ENCODE peak calls at places on chromosomes 1 and 21, in seven cellular contexts. One of them, this sample, is unnamed.
A peak's percentile ranks its signal among the peaks of the same experiment; 100 is the strongest.

GRCh38 chr1:93594603-93594880 is 87.1 kb downstream of the BCAR3 start:
- DNase-seq in aorta: no peak
- DNase-seq in uterus: no peak
- DNase-seq in lower lobe of right lung: no peak
- DNase-seq in lung: no peak
- DNase-seq in fibroblast of lung: no peak
- DNase-seq in hepatocyte: no peak
- DNase-seq in this sample: no peak

GRCh38 chr1:41414716-41415306 is 53.6 kb downstream of the FOXO6 start:
- DNase-seq in aorta: no peak
- DNase-seq in uterus: no peak
- DNase-seq in lower lobe of right lung: no peak
- DNase-seq in lung: no peak
- DNase-seq in fibroblast of lung: no peak
- DNase-seq in hepatocyte: no peak
- DNase-seq in this sample: no peak

GRCh38 chr1:223748773-223749733 is 36.7 kb downstream of the CAPN2 start:
- DNase-seq in aorta: peak; percentile 90
- DNase-seq in uterus: peak; percentile 61
- DNase-seq in lower lobe of right lung: peak; percentile 83
- DNase-seq in lung: peak; percentile 53
- DNase-seq in fibroblast of lung: peak; percentile 46
- DNase-seq in hepatocyte: peak; percentile 84
- DNase-seq in this sample: peak; percentile 66

GRCh38 chr1:178768423-178768822 is 43.4 kb downstream of the RALGPS2 start:
- DNase-seq in aorta: no peak
- DNase-seq in uterus: no peak
- DNase-seq in lower lobe of right lung: no peak
- DNase-seq in lung: no peak
- DNase-seq in fibroblast of lung: peak; percentile 8
- DNase-seq in hepatocyte: no peak
- DNase-seq in this sample: no peak

GRCh38 chr21:21973806-21974205 is 975.6 kb downstream of the NCAM2 start:
- DNase-seq in aorta: no peak
- DNase-seq in uterus: no peak
- DNase-seq in lower lobe of right lung: no peak
- DNase-seq in lung: no peak
- DNase-seq in fibroblast of lung: no peak
- DNase-seq in hepatocyte: no peak
- DNase-seq in this sample: no peak

GRCh38 chr1:150763631-150764223 is 1.9 kb downstream of the CTSS start:
- DNase-seq in aorta: no peak
- DNase-seq in uterus: no peak
- DNase-seq in lower lobe of right lung: no peak
- DNase-seq in lung: no peak
- DNase-seq in fibroblast of lung: no peak
- DNase-seq in hepatocyte: no peak
- DNase-seq in this sample: no peak

GRCh38 chr1:182968846-182969734 is 16.1 kb upstream of the SHCBP1L start:
- DNase-seq in aorta: no peak
- DNase-seq in uterus: no peak
- DNase-seq in lower lobe of right lung: no peak
- DNase-seq in lung: no peak
- DNase-seq in fibroblast of lung: no peak
- DNase-seq in hepatocyte: peak; percentile 21
- DNase-seq in this sample: no peak

GRCh38 chr1:23555949-23556640 is 3.2 kb downstream of the ID3 start:
- DNase-seq in aorta: peak; percentile 78
- DNase-seq in uterus: no peak
- DNase-seq in lower lobe of right lung: no peak
- DNase-seq in lung: no peak
- DNase-seq in fibroblast of lung: peak; percentile 86
- DNase-seq in hepatocyte: peak; percentile 62
- DNase-seq in this sample: peak; percentile 28

GRCh38 chr1:210949039-210949438 is 184.9 kb downstream of the KCNH1 start:
- DNase-seq in aorta: no peak
- DNase-seq in uterus: no peak
- DNase-seq in lower lobe of right lung: no peak
- DNase-seq in lung: no peak
- DNase-seq in fibroblast of lung: no peak
- DNase-seq in hepatocyte: no peak
- DNase-seq in this sample: no peak

GRCh38 chr1:215473943-215474342 is 93.2 kb upstream of the KCTD3 start:
- DNase-seq in aorta: no peak
- DNase-seq in uterus: no peak
- DNase-seq in lower lobe of right lung: no peak
- DNase-seq in lung: no peak
- DNase-seq in fibroblast of lung: peak; percentile 61
- DNase-seq in hepatocyte: no peak
- DNase-seq in this sample: no peak

GRCh38 chr1:111097356-111098099 is 42.4 kb downstream of the DRAM2 start:
- DNase-seq in aorta: no peak
- DNase-seq in uterus: no peak
- DNase-seq in lower lobe of right lung: no peak
- DNase-seq in lung: no peak
- DNase-seq in fibroblast of lung: no peak
- DNase-seq in hepatocyte: no peak
- DNase-seq in this sample: no peak

GRCh38 chr1:92768915-92769314 is 16.0 kb downstream of the EVI5 start:
- DNase-seq in aorta: no peak
- DNase-seq in uterus: no peak
- DNase-seq in lower lobe of right lung: no peak
- DNase-seq in lung: no peak
- DNase-seq in fibroblast of lung: no peak
- DNase-seq in hepatocyte: no peak
- DNase-seq in this sample: no peak

GRCh38 chr1:107153033-107153432 is 12.2 kb downstream of the NTNG1 start:
- DNase-seq in aorta: no peak
- DNase-seq in uterus: no peak
- DNase-seq in lower lobe of right lung: no peak
- DNase-seq in lung: no peak
- DNase-seq in fibroblast of lung: peak; percentile 55
- DNase-seq in hepatocyte: no peak
- DNase-seq in this sample: no peak

GRCh38 chr1:48469616-48470500 is 2.1 kb downstream of the SPATA6 start:
- DNase-seq in aorta: no peak
- DNase-seq in uterus: peak; percentile 47
- DNase-seq in lower lobe of right lung: peak; percentile 76
- DNase-seq in lung: peak; percentile 63
- DNase-seq in fibroblast of lung: peak; percentile 79
- DNase-seq in hepatocyte: peak; percentile 20
- DNase-seq in this sample: peak; percentile 49

GRCh38 chr1:205491794-205492193 is 12.7 kb upstream of the CDK18 start:
- DNase-seq in aorta: no peak
- DNase-seq in uterus: no peak
- DNase-seq in lower lobe of right lung: no peak
- DNase-seq in lung: no peak
- DNase-seq in fibroblast of lung: no peak
- DNase-seq in hepatocyte: no peak
- DNase-seq in this sample: no peak

GRCh38 chr1:45629035-45629434 is 5.2 kb upstream of the CCDC17 start:
- DNase-seq in aorta: no peak
- DNase-seq in uterus: no peak
- DNase-seq in lower lobe of right lung: no peak
- DNase-seq in lung: no peak
- DNase-seq in fibroblast of lung: no peak
- DNase-seq in hepatocyte: no peak
- DNase-seq in this sample: no peak

GRCh38 chr1:162388615-162389014 is 7.1 kb downstream of the C1orf226 start:
- DNase-seq in aorta: no peak
- DNase-seq in uterus: no peak
- DNase-seq in lower lobe of right lung: no peak
- DNase-seq in lung: no peak
- DNase-seq in fibroblast of lung: no peak
- DNase-seq in hepatocyte: peak; percentile 42
- DNase-seq in this sample: no peak

GRCh38 chr1:75136921-75137641 is 2.9 kb downstream of the LHX8 start:
- DNase-seq in aorta: no peak
- DNase-seq in uterus: no peak
- DNase-seq in lower lobe of right lung: no peak
- DNase-seq in lung: no peak
- DNase-seq in fibroblast of lung: peak; percentile 6
- DNase-seq in hepatocyte: peak; percentile 29
- DNase-seq in this sample: no peak

GRCh38 chr1:241939798-241940197 is 17.8 kb upstream of the BECN2 start:
- DNase-seq in aorta: no peak
- DNase-seq in uterus: no peak
- DNase-seq in lower lobe of right lung: no peak
- DNase-seq in lung: no peak
- DNase-seq in fibroblast of lung: no peak
- DNase-seq in hepatocyte: no peak
- DNase-seq in this sample: no peak

GRCh38 chr1:78104322-78104721 is 58.6 kb downstream of the GIPC2 start:
- DNase-seq in aorta: no peak
- DNase-seq in uterus: no peak
- DNase-seq in lower lobe of right lung: no peak
- DNase-seq in lung: no peak
- DNase-seq in fibroblast of lung: peak; percentile 90
- DNase-seq in hepatocyte: no peak
- DNase-seq in this sample: no peak

GRCh38 chr1:244092293-244093264 is 41.5 kb downstream of the ZBTB18 start:
- DNase-seq in aorta: no peak
- DNase-seq in uterus: no peak
- DNase-seq in lower lobe of right lung: no peak
- DNase-seq in lung: no peak
- DNase-seq in fibroblast of lung: peak; percentile 89
- DNase-seq in hepatocyte: peak; percentile 42
- DNase-seq in this sample: peak; percentile 56
- H3K27ac ChIP-seq in aorta: no peak overlapping the region
- H3K27ac ChIP-seq in uterus: no peak overlapping the region
- H3K27ac ChIP-seq in lower lobe of right lung: no peak overlapping the region
- H3K27ac ChIP-seq in lung: no peak overlapping the region
- H3K27ac ChIP-seq in fibroblast of lung: no peak overlapping the region
- H3K27ac ChIP-seq in hepatocyte: peak overlapping the region; percentile 72
- H3K27ac ChIP-seq in this sample: peak overlapping the region; percentile 33

GRCh38 chr1:244137725-244138124 is 86.6 kb downstream of the ZBTB18 start:
- DNase-seq in aorta: no peak
- DNase-seq in uterus: no peak
- DNase-seq in lower lobe of right lung: no peak
- DNase-seq in lung: no peak
- DNase-seq in fibroblast of lung: peak; percentile 90
- DNase-seq in hepatocyte: no peak
- DNase-seq in this sample: no peak
- H3K27ac ChIP-seq in aorta: no peak overlapping the region
- H3K27ac ChIP-seq in uterus: no peak overlapping the region
- H3K27ac ChIP-seq in lower lobe of right lung: no peak overlapping the region
- H3K27ac ChIP-seq in lung: peak overlapping the region; percentile 46
- H3K27ac ChIP-seq in fibroblast of lung: no peak overlapping the region
- H3K27ac ChIP-seq in hepatocyte: no peak overlapping the region
- H3K27ac ChIP-seq in this sample: no peak overlapping the region

GRCh38 chr1:203645996-203646395 is 19.4 kb downstream of the ATP2B4 start:
- DNase-seq in aorta: no peak
- DNase-seq in uterus: no peak
- DNase-seq in lower lobe of right lung: no peak
- DNase-seq in lung: no peak
- DNase-seq in fibroblast of lung: peak; percentile 76
- DNase-seq in hepatocyte: no peak
- DNase-seq in this sample: no peak
- H3K27ac ChIP-seq in aorta: no peak overlapping the region
- H3K27ac ChIP-seq in uterus: peak overlapping the region; percentile 80
- H3K27ac ChIP-seq in lower lobe of right lung: no peak overlapping the region
- H3K27ac ChIP-seq in lung: no peak overlapping the region
- H3K27ac ChIP-seq in fibroblast of lung: peak overlapping the region; percentile 79
- H3K27ac ChIP-seq in hepatocyte: peak overlapping the region; percentile 33
- H3K27ac ChIP-seq in this sample: no peak overlapping the region

GRCh38 chr1:199851453-199851852 is 176.1 kb upstream of the NR5A2 start:
- DNase-seq in aorta: no peak
- DNase-seq in uterus: no peak
- DNase-seq in lower lobe of right lung: no peak
- DNase-seq in lung: no peak
- DNase-seq in fibroblast of lung: no peak
- DNase-seq in hepatocyte: peak; percentile 34
- DNase-seq in this sample: no peak
- H3K27ac ChIP-seq in aorta: no peak overlapping the region
- H3K27ac ChIP-seq in uterus: no peak overlapping the region
- H3K27ac ChIP-seq in lower lobe of right lung: no peak overlapping the region
- H3K27ac ChIP-seq in lung: no peak overlapping the region
- H3K27ac ChIP-seq in fibroblast of lung: no peak overlapping the region
- H3K27ac ChIP-seq in hepatocyte: peak overlapping the region; percentile 60
- H3K27ac ChIP-seq in this sample: no peak overlapping the region

GRCh38 chr1:55468438-55468837 is 253.3 kb upstream of the USP24 start:
- DNase-seq in aorta: no peak
- DNase-seq in uterus: no peak
- DNase-seq in lower lobe of right lung: no peak
- DNase-seq in lung: no peak
- DNase-seq in fibroblast of lung: no peak
- DNase-seq in hepatocyte: no peak
- DNase-seq in this sample: no peak
- H3K27ac ChIP-seq in aorta: no peak overlapping the region
- H3K27ac ChIP-seq in uterus: peak overlapping the region; percentile 10
- H3K27ac ChIP-seq in lower lobe of right lung: no peak overlapping the region
- H3K27ac ChIP-seq in lung: no peak overlapping the region
- H3K27ac ChIP-seq in fibroblast of lung: peak overlapping the region; percentile 17
- H3K27ac ChIP-seq in hepatocyte: peak overlapping the region; percentile 50
- H3K27ac ChIP-seq in this sample: no peak overlapping the region

GRCh38 chr1:244988521-244988920 is 124.2 kb upstream of the HNRNPU start:
- DNase-seq in aorta: no peak
- DNase-seq in uterus: no peak
- DNase-seq in lower lobe of right lung: no peak
- DNase-seq in lung: no peak
- DNase-seq in fibroblast of lung: no peak
- DNase-seq in hepatocyte: no peak
- DNase-seq in this sample: no peak

GRCh38 chr1:244995602-244996400 is 131.5 kb upstream of the HNRNPU start:
- DNase-seq in aorta: no peak
- DNase-seq in uterus: no peak
- DNase-seq in lower lobe of right lung: no peak
- DNase-seq in lung: no peak
- DNase-seq in fibroblast of lung: no peak
- DNase-seq in hepatocyte: no peak
- DNase-seq in this sample: no peak

GRCh38 chr1:244992833-244993232 is 128.5 kb upstream of the HNRNPU start:
- DNase-seq in aorta: no peak
- DNase-seq in uterus: no peak
- DNase-seq in lower lobe of right lung: no peak
- DNase-seq in lung: no peak
- DNase-seq in fibroblast of lung: no peak
- DNase-seq in hepatocyte: no peak
- DNase-seq in this sample: no peak

DNA sequence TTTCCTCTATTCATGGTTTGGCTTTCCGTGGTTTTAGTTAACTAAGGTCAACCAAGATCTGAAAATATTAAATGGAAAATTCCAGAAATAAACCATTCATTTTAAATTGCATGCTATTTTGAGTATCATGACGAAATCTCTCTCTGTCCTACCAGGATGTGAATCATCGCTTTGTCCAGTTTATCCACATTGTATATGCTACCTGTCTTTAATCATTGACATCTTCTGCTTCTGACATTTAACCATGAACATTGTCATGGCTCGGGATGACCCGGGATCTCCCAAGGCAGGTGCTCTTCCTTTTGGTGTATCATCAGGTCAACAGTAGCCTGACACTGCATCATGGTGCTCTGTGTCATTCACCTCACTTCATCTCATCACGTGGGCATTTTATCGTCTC is 125.5 kb upstream of the HNRNPU start:
- DNase-seq in aorta: no peak
- DNase-seq in uterus: no peak
- DNase-seq in lower lobe of right lung: no peak
- DNase-seq in lung: no peak
- DNase-seq in fibroblast of lung: peak; percentile 41
- DNase-seq in hepatocyte: no peak
- DNase-seq in this sample: no peak
- H3K27ac ChIP-seq in aorta: no peak overlapping the region
- H3K27ac ChIP-seq in uterus: no peak overlapping the region
- H3K27ac ChIP-seq in lower lobe of right lung: no peak overlapping the region
- H3K27ac ChIP-seq in lung: no peak overlapping the region
- H3K27ac ChIP-seq in fibroblast of lung: no peak overlapping the region
- H3K27ac ChIP-seq in hepatocyte: no peak overlapping the region
- H3K27ac ChIP-seq in this sample: no peak overlapping the region

GRCh38 chr1:230146709-230147108 is 79.7 kb downstream of the GALNT2 start:
- DNase-seq in aorta: no peak
- DNase-seq in uterus: no peak
- DNase-seq in lower lobe of right lung: no peak
- DNase-seq in lung: no peak
- DNase-seq in fibroblast of lung: no peak
- DNase-seq in hepatocyte: no peak
- DNase-seq in this sample: no peak
- H3K27ac ChIP-seq in aorta: no peak overlapping the region
- H3K27ac ChIP-seq in uterus: no peak overlapping the region
- H3K27ac ChIP-seq in lower lobe of right lung: no peak overlapping the region
- H3K27ac ChIP-seq in lung: no peak overlapping the region
- H3K27ac ChIP-seq in fibroblast of lung: no peak overlapping the region
- H3K27ac ChIP-seq in hepatocyte: no peak overlapping the region
- H3K27ac ChIP-seq in this sample: no peak overlapping the region

This sample was measured in colonic mucosa.